ENCODE peak calls at places on chromosomes 12 and 14, in seven cellular contexts. One of them, this sample, is unnamed.
A peak's percentile ranks its signal among the peaks of the same experiment; 100 is the strongest.

GRCh38 chr12:34406228-34406995 is 384.1 kb downstream of the ALG10 start:
- DNase-seq in K562: no peak
- DNase-seq in H1: no peak
- DNase-seq in GM12878: no peak
- DNase-seq in NB4: no peak
- DNase-seq in SK-N-SH: peak; percentile 0
- DNase-seq in HepG2: no peak
- DNase-seq in this sample: no peak

GRCh38 chr12:107553211-107553765 is 132.3 kb upstream of the PWP1 start:
- DNase-seq in HepG2: no peak
- DNase-seq in SK-N-SH: no peak
- DNase-seq in GM12878: no peak
- DNase-seq in K562: no peak
- DNase-seq in NB4: no peak
- DNase-seq in H1: no peak
- DNase-seq in this sample: no peak

GRCh38 chr14:104939666-104940410 is 15.2 kb downstream of the PLD4 start:
- DNase-seq in GM12878: no peak
- DNase-seq in HepG2: no peak
- DNase-seq in NB4: no peak
- DNase-seq in K562: no peak
- DNase-seq in SK-N-SH: no peak
- DNase-seq in H1: no peak
- DNase-seq in this sample: no peak

GRCh38 chr14:60632257-60632656 is 17.0 kb downstream of the SIX1 start:
- DNase-seq in HepG2: no peak
- DNase-seq in H1: no peak
- DNase-seq in SK-N-SH: no peak
- DNase-seq in NB4: no peak
- DNase-seq in GM12878: no peak
- DNase-seq in K562: no peak
- DNase-seq in this sample: no peak

GRCh38 chr14:25848601-25849000 is 749.2 kb downstream of the NOVA1 start:
- DNase-seq in H1: no peak
- DNase-seq in SK-N-SH: no peak
- DNase-seq in HepG2: no peak
- DNase-seq in NB4: no peak
- DNase-seq in K562: no peak
- DNase-seq in GM12878: no peak
- DNase-seq in this sample: no peak

GRCh38 chr12:104181313-104181712 is 34.3 kb upstream of the TXNRD1 start:
- DNase-seq in SK-N-SH: no peak
- DNase-seq in H1: no peak
- DNase-seq in NB4: no peak
- DNase-seq in K562: no peak
- DNase-seq in HepG2: no peak
- DNase-seq in GM12878: no peak
- DNase-seq in this sample: no peak

GRCh38 chr14:95062220-95062619 is 95.1 kb downstream of the DICER1 start:
- DNase-seq in SK-N-SH: no peak
- DNase-seq in K562: no peak
- DNase-seq in GM12878: no peak
- DNase-seq in NB4: no peak
- DNase-seq in H1: no peak
- DNase-seq in HepG2: no peak
- DNase-seq in this sample: no peak

GRCh38 chr14:72097173-72097783 is 165.0 kb downstream of the RGS6 start:
- DNase-seq in K562: no peak
- DNase-seq in GM12878: no peak
- DNase-seq in H1: no peak
- DNase-seq in NB4: no peak
- DNase-seq in HepG2: no peak
- DNase-seq in SK-N-SH: no peak
- DNase-seq in this sample: no peak

GRCh38 chr14:68144051-68144681 is 324.6 kb downstream of the RAD51B start:
- DNase-seq in NB4: no peak
- DNase-seq in K562: peak; percentile 2
- DNase-seq in HepG2: peak; percentile 44
- DNase-seq in GM12878: no peak
- DNase-seq in SK-N-SH: no peak
- DNase-seq in H1: no peak
- DNase-seq in this sample: no peak

GRCh38 chr12:128783129-128783574 is 40.6 kb downstream of the SLC15A4 start:
- DNase-seq in K562: no peak
- DNase-seq in GM12878: no peak
- DNase-seq in SK-N-SH: no peak
- DNase-seq in NB4: no peak
- DNase-seq in H1: no peak
- DNase-seq in HepG2: no peak
- DNase-seq in this sample: no peak

GRCh38 chr12:112122823-112123690 is 2.3 kb upstream of the TRAFD1 start:
- DNase-seq in GM12878: no peak
- DNase-seq in H1: no peak
- DNase-seq in NB4: peak; percentile 46
- DNase-seq in HepG2: peak; percentile 72
- DNase-seq in K562: peak; percentile 77
- DNase-seq in SK-N-SH: no peak
- DNase-seq in this sample: no peak

GRCh38 chr12:50927766-50928224 is 24.5 kb upstream of the HIGD1C start:
- DNase-seq in HepG2: no peak
- DNase-seq in SK-N-SH: no peak
- DNase-seq in NB4: no peak
- DNase-seq in H1: no peak
- DNase-seq in K562: no peak
- DNase-seq in GM12878: no peak
- DNase-seq in this sample: no peak

GRCh38 chr12:93125126-93125525 is 196.0 kb upstream of the EEA1 start:
- DNase-seq in K562: no peak
- DNase-seq in NB4: no peak
- DNase-seq in H1: no peak
- DNase-seq in SK-N-SH: no peak
- DNase-seq in HepG2: no peak
- DNase-seq in GM12878: no peak
- DNase-seq in this sample: no peak

GRCh38 chr12:93127107-93127560 is 198.0 kb upstream of the EEA1 start:
- DNase-seq in K562: no peak
- DNase-seq in HepG2: no peak
- DNase-seq in GM12878: no peak
- DNase-seq in NB4: no peak
- DNase-seq in SK-N-SH: no peak
- DNase-seq in H1: no peak
- DNase-seq in this sample: no peak

GRCh38 chr12:93122089-93122488 is 193.0 kb upstream of the EEA1 start:
- DNase-seq in SK-N-SH: no peak
- DNase-seq in HepG2: peak; percentile 64
- DNase-seq in H1: no peak
- DNase-seq in GM12878: no peak
- DNase-seq in K562: no peak
- DNase-seq in NB4: no peak
- DNase-seq in this sample: no peak

GRCh38 chr12:93126069-93126474 is 197.0 kb upstream of the EEA1 start:
- DNase-seq in SK-N-SH: no peak
- DNase-seq in K562: no peak
- DNase-seq in GM12878: no peak
- DNase-seq in HepG2: no peak
- DNase-seq in NB4: no peak
- DNase-seq in H1: no peak
- DNase-seq in this sample: no peak

GRCh38 chr12:93122569-93123091 is 193.5 kb upstream of the EEA1 start:
- DNase-seq in SK-N-SH: no peak
- DNase-seq in NB4: no peak
- DNase-seq in H1: no peak
- DNase-seq in GM12878: no peak
- DNase-seq in K562: no peak
- DNase-seq in HepG2: peak; percentile 81
- DNase-seq in this sample: no peak
- TF ChIP-seq MAX in SK-N-SH: no peak
- TF ChIP-seq MAX in NB4: no peak
- TF ChIP-seq MAX in H1: no peak
- TF ChIP-seq MAX in GM12878: no peak
- TF ChIP-seq MAX in K562: no peak
- TF ChIP-seq MAX in HepG2: peak; percentile 34
- TF ChIP-seq MAX in this sample: no peak

GRCh38 chr12:132746621-132747020 is 15.0 kb downstream of the ANKLE2 start:
- DNase-seq in GM12878: no peak
- DNase-seq in K562: no peak
- DNase-seq in HepG2: no peak
- DNase-seq in NB4: no peak
- DNase-seq in H1: no peak
- DNase-seq in SK-N-SH: no peak
- DNase-seq in this sample: no peak
- TF ChIP-seq MAX in GM12878: no peak
- TF ChIP-seq MAX in K562: no peak
- TF ChIP-seq MAX in HepG2: no peak
- TF ChIP-seq MAX in NB4: no peak
- TF ChIP-seq MAX in H1: no peak
- TF ChIP-seq MAX in SK-N-SH: no peak
- TF ChIP-seq MAX in this sample: no peak

DNA sequence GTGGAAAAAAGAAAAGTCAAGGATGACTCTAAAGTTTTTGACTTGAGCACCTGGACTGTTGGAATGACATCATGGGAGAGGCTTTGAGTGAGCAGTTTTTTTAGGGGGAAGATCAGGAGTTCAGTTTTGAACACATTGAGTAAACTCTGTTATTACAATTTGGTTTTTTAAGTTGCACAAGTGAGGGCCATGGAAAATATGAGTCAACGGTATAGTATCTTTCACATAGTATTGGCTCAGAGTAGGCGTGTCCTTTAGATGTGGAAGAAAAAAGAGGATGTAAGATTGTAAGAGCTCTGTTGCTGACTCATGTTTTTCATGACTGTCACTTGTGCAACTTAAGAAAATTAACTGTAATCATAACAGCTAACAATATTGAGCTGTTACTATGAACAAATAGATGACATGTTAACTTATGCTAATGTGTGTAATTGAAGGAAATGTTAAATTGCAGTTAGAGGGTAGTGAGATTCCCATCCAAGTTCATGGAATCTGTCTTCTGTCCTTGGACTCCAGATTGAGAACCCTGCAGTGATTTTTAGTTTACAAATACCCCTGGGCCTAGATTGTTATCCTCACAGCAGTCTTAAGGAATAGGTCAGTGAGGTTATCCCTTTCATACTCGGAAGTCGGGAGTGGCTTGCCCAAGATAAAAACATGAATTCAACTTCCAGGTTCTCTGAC is 48.1 kb upstream of the ATP2B1 start:
- DNase-seq in HepG2: peak; percentile 54
- DNase-seq in SK-N-SH: no peak
- DNase-seq in K562: peak; percentile 81
- DNase-seq in GM12878: peak; percentile 97
- DNase-seq in NB4: peak; percentile 100
- DNase-seq in H1: no peak
- DNase-seq in this sample: peak; percentile 89
- TF ChIP-seq MAX in HepG2: no peak
- TF ChIP-seq MAX in SK-N-SH: no peak
- TF ChIP-seq MAX in K562: no peak
- TF ChIP-seq MAX in GM12878: no peak
- TF ChIP-seq MAX in NB4: peak; percentile 36
- TF ChIP-seq MAX in H1: no peak
- TF ChIP-seq MAX in this sample: no peak

GRCh38 chr14:58108717-58109116 is 43.3 kb downstream of the ARMH4 start:
- DNase-seq in SK-N-SH: no peak
- DNase-seq in HepG2: no peak
- DNase-seq in GM12878: no peak
- DNase-seq in H1: no peak
- DNase-seq in K562: no peak
- DNase-seq in NB4: no peak
- DNase-seq in this sample: no peak

GRCh38 chr14:58106446-58106845 is 45.6 kb downstream of the ARMH4 start:
- DNase-seq in SK-N-SH: no peak
- DNase-seq in NB4: no peak
- DNase-seq in H1: no peak
- DNase-seq in K562: no peak
- DNase-seq in HepG2: no peak
- DNase-seq in GM12878: no peak
- DNase-seq in this sample: no peak

GRCh38 chr14:58107041-58107440 is 45.0 kb downstream of the ARMH4 start:
- DNase-seq in HepG2: no peak
- DNase-seq in NB4: no peak
- DNase-seq in SK-N-SH: no peak
- DNase-seq in H1: no peak
- DNase-seq in K562: no peak
- DNase-seq in GM12878: no peak
- DNase-seq in this sample: no peak

GRCh38 chr14:58109761-58110160 is 42.3 kb downstream of the ARMH4 start:
- DNase-seq in H1: no peak
- DNase-seq in HepG2: no peak
- DNase-seq in NB4: peak; percentile 11
- DNase-seq in GM12878: no peak
- DNase-seq in SK-N-SH: no peak
- DNase-seq in K562: no peak
- DNase-seq in this sample: no peak

DNA sequence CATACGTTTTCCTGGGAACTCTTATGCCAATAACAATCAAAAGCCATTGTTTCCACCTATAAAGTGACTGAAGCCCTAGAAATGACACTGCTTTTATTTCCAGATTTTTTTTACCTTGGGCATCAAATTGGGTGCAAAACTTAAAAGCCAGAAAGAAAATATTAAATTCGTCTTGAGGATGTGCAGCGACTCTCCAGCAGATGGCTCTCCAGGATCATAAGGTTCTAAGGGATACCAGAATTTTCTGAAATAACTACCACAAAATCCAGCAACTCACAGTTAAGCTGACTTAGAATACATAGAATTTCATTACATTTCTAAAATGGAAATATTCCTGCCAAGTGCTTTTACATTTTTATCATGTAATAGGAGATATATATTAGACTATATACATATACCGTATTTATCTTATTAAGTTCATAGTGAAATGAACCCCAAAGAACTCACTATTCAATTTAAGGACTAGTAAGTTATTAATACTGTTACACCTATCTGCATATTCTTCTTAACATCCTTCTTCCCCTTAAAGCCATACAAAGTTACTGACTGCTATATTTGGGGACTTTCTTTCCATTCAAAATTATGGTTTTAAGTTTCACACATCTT is 44.0 kb downstream of the ARMH4 start:
- DNase-seq in NB4: peak; percentile 64
- DNase-seq in HepG2: peak; percentile 44
- DNase-seq in SK-N-SH: peak; percentile 51
- DNase-seq in GM12878: no peak
- DNase-seq in H1: no peak
- DNase-seq in K562: peak; percentile 59
- DNase-seq in this sample: peak; percentile 52
- TF ChIP-seq MAX in NB4: no peak
- TF ChIP-seq MAX in HepG2: no peak
- TF ChIP-seq MAX in SK-N-SH: no peak
- TF ChIP-seq MAX in GM12878: no peak
- TF ChIP-seq MAX in H1: no peak
- TF ChIP-seq MAX in K562: no peak
- TF ChIP-seq MAX in this sample: no peak

This sample was measured in HCT116.